ENCODE peak calls at places on chromosomes 7 and 10, in five cellular contexts. Q is GM10248, P is IMR-90, B is NCI-H1105, O is COR-L47. D is an unnamed sample.

GRCh38 chr7:6505685-6506559 is 45.3 kb downstream of the GRID2IP start:
- DNase-seq in Q (no peak), P (no peak), B (no peak), O (no peak), D (no peak)

GRCh38 chr10:70381491-70382421 is 669 bp downstream of the LRRC20 start:
- DNase-seq in Q (peak), P (peak), B (peak), O (no peak), D (peak)

GRCh38 chr10:102604379-102604960 is 39.8 kb upstream of the TRIM8 start:
- DNase-seq in Q (no peak), P (peak), B (no peak), O (no peak), D (no peak)

GRCh38 chr10:12459338-12459737 is 110.0 kb downstream of the CAMK1D start:
- DNase-seq in Q (no peak), P (no peak), B (no peak), O (no peak), D (no peak)

GRCh38 chr10:100020161-100020882 is 10.6 kb upstream of the DNMBP start:
- DNase-seq in Q (peak), P (no peak), B (peak), O (no peak), D (peak)

GRCh38 chr10:63703740-63704345 is 182.6 kb downstream of the REEP3 start:
- DNase-seq in Q (no peak), P (no peak), B (no peak), O (peak), D (no peak)

GRCh38 chr7:55235115-55235514 is 130.0 kb upstream of the LANCL2 start:
- DNase-seq in Q (no peak), P (no peak), B (no peak), O (no peak), D (no peak)

GRCh38 chr7:66974986-66975590 is 20.3 kb downstream of the SBDS start:
- DNase-seq in Q (no peak), P (no peak), B (no peak), O (no peak), D (no peak)

GRCh38 chr7:134724606-134725005 is 54.8 kb upstream of the CALD1 start:
- DNase-seq in Q (peak), P (peak), B (no peak), O (peak), D (no peak)

GRCh38 chr10:86348321-86349210 is 18.0 kb downstream of the GRID1 start:
- DNase-seq in Q (no peak), P (no peak), B (no peak), O (no peak), D (no peak)

GRCh38 chr7:89507034-89507433 is 647.2 kb upstream of the STEAP1 start:
- DNase-seq in Q (no peak), P (no peak), B (no peak), O (no peak), D (no peak)

GRCh38 chr10:33327750-33328149 is 6.7 kb downstream of the NRP1 start:
- DNase-seq in Q (no peak), P (peak), B (no peak), O (no peak), D (no peak)

GRCh38 chr10:97687785-97688781 is 1.0 kb upstream of the AVPI1 start:
- DNase-seq in Q (no peak), P (peak), B (no peak), O (no peak), D (no peak)

GRCh38 chr10:97057836-97058235 is 127.9 kb downstream of the SLIT1 start:
- DNase-seq in Q (no peak), P (no peak), B (no peak), O (no peak), D (no peak)

GRCh38 chr7:1936531-1937251 is 266.6 kb downstream of the ELFN1 start:
- DNase-seq in Q (no peak), P (no peak), B (no peak), O (peak), D (no peak)

GRCh38 chr7:158110034-158110590 is 477.5 kb downstream of the PTPRN2 start:
- DNase-seq in Q (no peak), P (no peak), B (no peak), O (no peak), D (no peak)

GRCh38 chr10:68144709-68145108 is 35.4 kb downstream of the MYPN start:
- DNase-seq in Q (no peak), P (no peak), B (no peak), O (no peak), D (no peak)

GRCh38 chr7:45212606-45213005 is 55.0 kb downstream of the RAMP3 start:
- DNase-seq in Q (no peak), P (no peak), B (no peak), O (no peak), D (no peak)

GRCh38 chr10:96613565-96613964 is 26.8 kb upstream of the TM9SF3 start:
- DNase-seq in Q (no peak), P (peak), B (no peak), O (no peak), D (no peak)

GRCh38 chr7:15783971-15784693 is 97.6 kb upstream of the MEOX2 start:
- DNase-seq in Q (no peak), P (no peak), B (no peak), O (no peak), D (no peak)

GRCh38 chr10:11424456-11425287 is 186.8 kb downstream of the USP6NL start:
- DNase-seq in Q (peak), P (peak), B (peak), O (peak), D (peak)

GRCh38 chr7:39621261-39621660 is 2.1 kb upstream of the RALA start:
- DNase-seq in Q (no peak), P (peak), B (no peak), O (no peak), D (no peak)

GRCh38 chr7:317643-318405 is 27.9 kb downstream of the FOXL3 start:
- DNase-seq in Q (no peak), P (no peak), B (no peak), O (no peak), D (no peak)

D was measured in NCI-H1694.